ENCODE peak calls at places on chromosomes 1 and 21, in nine cellular contexts. One of them, this sample, is unnamed.

GRCh38 chr1:173205146-173206051 is 1.7 kb downstream of the TNFSF4 start:
- DNase-seq in progenitor cell of endocrine pancreas: no peak
- DNase-seq in lower lobe of right lung: no peak
- DNase-seq in tibial nerve: no peak
- DNase-seq in psoas muscle: no peak
- DNase-seq in upper lobe of right lung: no peak
- DNase-seq in fibroblast of mammary gland: peak
- DNase-seq in ovary: peak
- DNase-seq in AG10803: peak
- DNase-seq in this sample: no peak

GRCh38 chr1:46284597-46285564 is 18.5 kb downstream of the LRRC41 start:
- DNase-seq in upper lobe of right lung: no peak
- DNase-seq in fibroblast of mammary gland: peak
- DNase-seq in lower lobe of right lung: no peak
- DNase-seq in progenitor cell of endocrine pancreas: no peak
- DNase-seq in psoas muscle: no peak
- DNase-seq in ovary: no peak
- DNase-seq in AG10803: peak
- DNase-seq in tibial nerve: no peak
- DNase-seq in this sample: no peak

GRCh38 chr21:41810597-41810932 is 43.7 kb upstream of the RIPK4 start:
- DNase-seq in progenitor cell of endocrine pancreas: no peak
- DNase-seq in upper lobe of right lung: no peak
- DNase-seq in ovary: no peak
- DNase-seq in AG10803: no peak
- DNase-seq in tibial nerve: no peak
- DNase-seq in fibroblast of mammary gland: no peak
- DNase-seq in lower lobe of right lung: no peak
- DNase-seq in psoas muscle: no peak
- DNase-seq in this sample: peak

GRCh38 chr1:67588186-67588865 is 96.7 kb upstream of the GADD45A start:
- DNase-seq in tibial nerve: no peak
- DNase-seq in fibroblast of mammary gland: no peak
- DNase-seq in ovary: no peak
- DNase-seq in lower lobe of right lung: no peak
- DNase-seq in AG10803: no peak
- DNase-seq in upper lobe of right lung: no peak
- DNase-seq in psoas muscle: no peak
- DNase-seq in progenitor cell of endocrine pancreas: no peak
- DNase-seq in this sample: no peak

GRCh38 chr1:209565759-209566678 is 17.5 kb upstream of the CAMK1G start:
- DNase-seq in ovary: peak
- DNase-seq in psoas muscle: peak
- DNase-seq in AG10803: peak
- DNase-seq in upper lobe of right lung: peak
- DNase-seq in tibial nerve: peak
- DNase-seq in lower lobe of right lung: peak
- DNase-seq in fibroblast of mammary gland: peak
- DNase-seq in progenitor cell of endocrine pancreas: peak
- DNase-seq in this sample: peak

GRCh38 chr1:176469450-176469985 is 6.5 kb downstream of the PAPPA2 start:
- DNase-seq in lower lobe of right lung: no peak
- DNase-seq in fibroblast of mammary gland: peak
- DNase-seq in ovary: no peak
- DNase-seq in AG10803: peak
- DNase-seq in psoas muscle: no peak
- DNase-seq in tibial nerve: no peak
- DNase-seq in progenitor cell of endocrine pancreas: no peak
- DNase-seq in upper lobe of right lung: no peak
- DNase-seq in this sample: no peak

GRCh38 chr1:117180571-117180970 is 30.2 kb downstream of the VTCN1 start:
- DNase-seq in progenitor cell of endocrine pancreas: no peak
- DNase-seq in tibial nerve: no peak
- DNase-seq in psoas muscle: no peak
- DNase-seq in lower lobe of right lung: no peak
- DNase-seq in ovary: no peak
- DNase-seq in AG10803: no peak
- DNase-seq in fibroblast of mammary gland: no peak
- DNase-seq in upper lobe of right lung: no peak
- DNase-seq in this sample: no peak

GRCh38 chr1:233299450-233299849 is 3.9 kb upstream of the PCNX2 start:
- DNase-seq in fibroblast of mammary gland: no peak
- DNase-seq in upper lobe of right lung: no peak
- DNase-seq in psoas muscle: no peak
- DNase-seq in tibial nerve: no peak
- DNase-seq in lower lobe of right lung: no peak
- DNase-seq in AG10803: no peak
- DNase-seq in ovary: no peak
- DNase-seq in progenitor cell of endocrine pancreas: no peak
- DNase-seq in this sample: no peak

GRCh38 chr1:17831619-17832018 is 76.5 kb downstream of the ACTL8 start:
- DNase-seq in AG10803: peak
- DNase-seq in tibial nerve: no peak
- DNase-seq in upper lobe of right lung: no peak
- DNase-seq in progenitor cell of endocrine pancreas: peak
- DNase-seq in lower lobe of right lung: no peak
- DNase-seq in ovary: no peak
- DNase-seq in fibroblast of mammary gland: peak
- DNase-seq in psoas muscle: no peak
- DNase-seq in this sample: no peak

GRCh38 chr1:30384286-30385245 is 338.8 kb downstream of the MATN1 start:
- DNase-seq in lower lobe of right lung: no peak
- DNase-seq in tibial nerve: no peak
- DNase-seq in psoas muscle: no peak
- DNase-seq in upper lobe of right lung: peak
- DNase-seq in AG10803: peak
- DNase-seq in ovary: no peak
- DNase-seq in progenitor cell of endocrine pancreas: no peak
- DNase-seq in fibroblast of mammary gland: no peak
- DNase-seq in this sample: no peak

GRCh38 chr21:32073190-32073589 is 200.4 kb downstream of the HUNK start:
- DNase-seq in fibroblast of mammary gland: no peak
- DNase-seq in progenitor cell of endocrine pancreas: no peak
- DNase-seq in AG10803: no peak
- DNase-seq in psoas muscle: no peak
- DNase-seq in tibial nerve: no peak
- DNase-seq in lower lobe of right lung: no peak
- DNase-seq in upper lobe of right lung: no peak
- DNase-seq in ovary: no peak
- DNase-seq in this sample: no peak

GRCh38 chr21:43334214-43334958 is 92.5 kb downstream of the SIK1 start:
- DNase-seq in tibial nerve: no peak
- DNase-seq in upper lobe of right lung: no peak
- DNase-seq in progenitor cell of endocrine pancreas: no peak
- DNase-seq in fibroblast of mammary gland: no peak
- DNase-seq in lower lobe of right lung: no peak
- DNase-seq in AG10803: no peak
- DNase-seq in psoas muscle: no peak
- DNase-seq in ovary: peak
- DNase-seq in this sample: no peak

GRCh38 chr21:38793060-38793459 is 12.7 kb upstream of the ETS2 start:
- DNase-seq in psoas muscle: no peak
- DNase-seq in tibial nerve: no peak
- DNase-seq in progenitor cell of endocrine pancreas: no peak
- DNase-seq in upper lobe of right lung: no peak
- DNase-seq in lower lobe of right lung: no peak
- DNase-seq in fibroblast of mammary gland: no peak
- DNase-seq in ovary: no peak
- DNase-seq in AG10803: no peak
- DNase-seq in this sample: no peak

GRCh38 chr1:27074175-27074780 is 61.6 kb upstream of the TENT5B start:
- DNase-seq in AG10803: no peak
- DNase-seq in ovary: no peak
- DNase-seq in progenitor cell of endocrine pancreas: no peak
- DNase-seq in fibroblast of mammary gland: peak
- DNase-seq in psoas muscle: no peak
- DNase-seq in tibial nerve: no peak
- DNase-seq in lower lobe of right lung: no peak
- DNase-seq in upper lobe of right lung: no peak
- DNase-seq in this sample: no peak

GRCh38 chr1:164693564-164694359 is 134.8 kb downstream of the PBX1 start:
- DNase-seq in AG10803: no peak
- DNase-seq in psoas muscle: no peak
- DNase-seq in lower lobe of right lung: no peak
- DNase-seq in tibial nerve: no peak
- DNase-seq in progenitor cell of endocrine pancreas: no peak
- DNase-seq in upper lobe of right lung: no peak
- DNase-seq in fibroblast of mammary gland: no peak
- DNase-seq in ovary: no peak
- DNase-seq in this sample: no peak

GRCh38 chr1:163985700-163986099 is 573.3 kb upstream of the PBX1 start:
- DNase-seq in lower lobe of right lung: no peak
- DNase-seq in progenitor cell of endocrine pancreas: no peak
- DNase-seq in ovary: no peak
- DNase-seq in tibial nerve: no peak
- DNase-seq in psoas muscle: no peak
- DNase-seq in AG10803: no peak
- DNase-seq in upper lobe of right lung: no peak
- DNase-seq in fibroblast of mammary gland: no peak
- DNase-seq in this sample: no peak

GRCh38 chr1:178134061-178134460 is 40.2 kb downstream of the RASAL2 start:
- DNase-seq in upper lobe of right lung: no peak
- DNase-seq in ovary: no peak
- DNase-seq in lower lobe of right lung: no peak
- DNase-seq in psoas muscle: no peak
- DNase-seq in fibroblast of mammary gland: peak
- DNase-seq in progenitor cell of endocrine pancreas: no peak
- DNase-seq in AG10803: peak
- DNase-seq in tibial nerve: no peak
- DNase-seq in this sample: no peak

GRCh38 chr1:109371271-109371739 is 26.4 kb downstream of the SORT1 start:
- DNase-seq in lower lobe of right lung: no peak
- DNase-seq in tibial nerve: no peak
- DNase-seq in ovary: no peak
- DNase-seq in AG10803: peak
- DNase-seq in upper lobe of right lung: no peak
- DNase-seq in fibroblast of mammary gland: peak
- DNase-seq in psoas muscle: no peak
- DNase-seq in progenitor cell of endocrine pancreas: no peak
- DNase-seq in this sample: peak

GRCh38 chr1:110064576-110065337 is 5.7 kb downstream of the ALX3 start:
- DNase-seq in AG10803: no peak
- DNase-seq in ovary: no peak
- DNase-seq in tibial nerve: no peak
- DNase-seq in psoas muscle: no peak
- DNase-seq in lower lobe of right lung: no peak
- DNase-seq in upper lobe of right lung: no peak
- DNase-seq in fibroblast of mammary gland: no peak
- DNase-seq in progenitor cell of endocrine pancreas: no peak
- DNase-seq in this sample: no peak

GRCh38 chr1:245173446-245174178 is 18.8 kb downstream of the KIF26B start:
- DNase-seq in upper lobe of right lung: no peak
- DNase-seq in progenitor cell of endocrine pancreas: no peak
- DNase-seq in lower lobe of right lung: no peak
- DNase-seq in AG10803: no peak
- DNase-seq in ovary: no peak
- DNase-seq in fibroblast of mammary gland: no peak
- DNase-seq in psoas muscle: no peak
- DNase-seq in tibial nerve: no peak
- DNase-seq in this sample: no peak

DNA sequence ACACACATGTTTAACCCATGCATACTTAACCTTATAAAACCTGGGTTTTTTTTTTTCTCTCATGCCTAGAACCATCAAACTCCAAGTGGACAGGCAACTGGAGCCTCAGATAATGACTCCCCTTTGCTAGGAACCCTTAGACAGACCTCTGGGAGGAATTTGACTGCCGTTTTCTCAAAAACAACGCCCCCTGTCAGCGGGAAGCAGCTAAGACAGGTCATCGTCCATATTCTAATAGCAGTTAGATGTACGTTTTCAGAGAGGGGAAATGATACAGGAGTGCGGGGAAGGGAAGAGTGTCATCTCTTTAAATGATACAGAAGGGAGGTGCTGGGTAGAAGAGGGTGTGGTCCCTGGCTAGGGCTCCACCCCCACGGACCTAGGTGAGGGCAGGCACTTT is 34.7 kb downstream of the LRRC3 start:
- DNase-seq in AG10803: no peak
- DNase-seq in progenitor cell of endocrine pancreas: no peak
- DNase-seq in tibial nerve: no peak
- DNase-seq in lower lobe of right lung: no peak
- DNase-seq in fibroblast of mammary gland: no peak
- DNase-seq in ovary: no peak
- DNase-seq in upper lobe of right lung: no peak
- DNase-seq in psoas muscle: no peak
- DNase-seq in this sample: no peak
- TF ChIP-seq CTCF in AG10803: no peak
- TF ChIP-seq CTCF in progenitor cell of endocrine pancreas: no peak
- TF ChIP-seq CTCF in tibial nerve: no peak
- TF ChIP-seq CTCF in lower lobe of right lung: no peak
- TF ChIP-seq CTCF in fibroblast of mammary gland: peak
- TF ChIP-seq CTCF in ovary: no peak
- TF ChIP-seq CTCF in upper lobe of right lung: no peak
- TF ChIP-seq CTCF in psoas muscle: no peak
- TF ChIP-seq CTCF in this sample: no peak

GRCh38 chr1:202329891-202330290 is 11.8 kb downstream of the UBE2T start:
- DNase-seq in lower lobe of right lung: no peak
- DNase-seq in tibial nerve: no peak
- DNase-seq in ovary: no peak
- DNase-seq in progenitor cell of endocrine pancreas: no peak
- DNase-seq in psoas muscle: no peak
- DNase-seq in AG10803: no peak
- DNase-seq in fibroblast of mammary gland: no peak
- DNase-seq in upper lobe of right lung: no peak
- DNase-seq in this sample: no peak
- TF ChIP-seq CTCF in lower lobe of right lung: no peak
- TF ChIP-seq CTCF in tibial nerve: no peak
- TF ChIP-seq CTCF in ovary: no peak
- TF ChIP-seq CTCF in progenitor cell of endocrine pancreas: no peak
- TF ChIP-seq CTCF in psoas muscle: no peak
- TF ChIP-seq CTCF in AG10803: no peak
- TF ChIP-seq CTCF in fibroblast of mammary gland: peak
- TF ChIP-seq CTCF in upper lobe of right lung: no peak
- TF ChIP-seq CTCF in this sample: no peak

DNA sequence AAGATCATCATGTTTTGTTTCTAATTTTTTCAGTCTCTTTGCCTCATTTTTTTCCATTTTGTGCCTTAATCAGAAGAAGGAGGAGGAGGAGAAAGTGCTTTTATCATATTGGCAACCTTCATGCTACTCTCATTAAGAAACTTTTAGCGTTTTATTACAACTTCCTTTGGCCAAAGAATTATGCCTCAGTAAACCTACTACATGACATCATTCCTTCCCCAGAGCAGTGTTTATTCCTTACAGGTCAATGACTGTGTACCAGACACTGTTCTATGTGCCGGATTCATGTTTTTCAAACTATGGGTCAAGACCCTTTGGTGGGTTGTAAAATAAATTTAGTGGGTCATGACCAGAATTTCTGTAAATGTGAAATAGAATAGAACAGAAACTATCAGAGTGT is 110.4 kb downstream of the SLC30A10 start:
- DNase-seq in progenitor cell of endocrine pancreas: no peak
- DNase-seq in AG10803: no peak
- DNase-seq in fibroblast of mammary gland: no peak
- DNase-seq in psoas muscle: no peak
- DNase-seq in tibial nerve: no peak
- DNase-seq in upper lobe of right lung: no peak
- DNase-seq in lower lobe of right lung: no peak
- DNase-seq in ovary: no peak
- DNase-seq in this sample: no peak
- TF ChIP-seq CTCF in progenitor cell of endocrine pancreas: no peak
- TF ChIP-seq CTCF in AG10803: no peak
- TF ChIP-seq CTCF in fibroblast of mammary gland: no peak
- TF ChIP-seq CTCF in psoas muscle: no peak
- TF ChIP-seq CTCF in tibial nerve: no peak
- TF ChIP-seq CTCF in upper lobe of right lung: no peak
- TF ChIP-seq CTCF in lower lobe of right lung: no peak
- TF ChIP-seq CTCF in ovary: no peak
- TF ChIP-seq CTCF in this sample: no peak

GRCh38 chr1:85606414-85606800 is 25.8 kb downstream of the CCN1 start:
- DNase-seq in ovary: no peak
- DNase-seq in tibial nerve: no peak
- DNase-seq in lower lobe of right lung: no peak
- DNase-seq in psoas muscle: no peak
- DNase-seq in AG10803: peak
- DNase-seq in fibroblast of mammary gland: peak
- DNase-seq in upper lobe of right lung: no peak
- DNase-seq in progenitor cell of endocrine pancreas: no peak
- DNase-seq in this sample: no peak
- TF ChIP-seq CTCF in ovary: no peak
- TF ChIP-seq CTCF in tibial nerve: no peak
- TF ChIP-seq CTCF in lower lobe of right lung: no peak
- TF ChIP-seq CTCF in psoas muscle: no peak
- TF ChIP-seq CTCF in AG10803: no peak
- TF ChIP-seq CTCF in fibroblast of mammary gland: no peak
- TF ChIP-seq CTCF in upper lobe of right lung: no peak
- TF ChIP-seq CTCF in progenitor cell of endocrine pancreas: no peak
- TF ChIP-seq CTCF in this sample: no peak